ENCODE peak calls at places on chromosomes 1 and 21, in eight cellular contexts. W, G, M, R, X, J, V and S are unnamed samples.

GRCh38 chr1:35452086-35452485 is 105.1 kb downstream of the KIAA0319L start:
- DNase-seq in W (peak; percentile 70), M (no peak), V (peak; percentile 52), X (peak; percentile 83), G (peak; percentile 72), J (no peak), R (peak; percentile 89), S (peak; percentile 70)

GRCh38 chr1:234271243-234271606 is 102.0 kb upstream of the COA6 start:
- DNase-seq in J (no peak), M (no peak), V (no peak), G (no peak), X (no peak), W (no peak), R (no peak), S (no peak)

GRCh38 chr1:228050571-228051181 is 31.8 kb upstream of the ARF1 start:
- DNase-seq in W (no peak), G (no peak), X (no peak), J (peak; percentile 43), R (no peak), M (no peak), V (no peak), S (no peak)

GRCh38 chr1:213507472-213508223 is 456.6 kb downstream of the RPS6KC1 start:
- DNase-seq in W (no peak), V (no peak), M (no peak), G (no peak), X (no peak), J (no peak), R (no peak), S (no peak)

GRCh38 chr1:84345220-84345619 is 43.7 kb downstream of the SAMD13 start:
- DNase-seq in R (no peak), V (no peak), G (no peak), J (no peak), X (no peak), W (no peak), M (no peak), S (no peak)

GRCh38 chr1:45359882-45360513 is 19.8 kb upstream of the MUTYH start:
- DNase-seq in W (peak; percentile 66), R (peak; percentile 71), M (peak; percentile 85), J (no peak), G (peak; percentile 77), X (peak; percentile 81), V (peak; percentile 69), S (peak; percentile 78)

GRCh38 chr1:228368801-228369607 is 37.6 kb downstream of the TRIM11 start:
- DNase-seq in M (peak; percentile 82), X (peak; percentile 60), W (peak; percentile 84), V (no peak), J (peak; percentile 40), G (peak; percentile 28), R (no peak), S (peak; percentile 94)

GRCh38 chr1:111576547-111576946 is 43.0 kb upstream of the RAP1A start:
- DNase-seq in J (peak; percentile 54), W (no peak), V (no peak), X (no peak), M (no peak), R (no peak), G (no peak), S (peak; percentile 76)

GRCh38 chr21:10466200-10466599 is 55.2 kb upstream of the TPTE start:
- DNase-seq in V (no peak), R (no peak), J (no peak), X (no peak), G (no peak), W (no peak), M (no peak), S (no peak)

GRCh38 chr1:48026701-48027532 is 29.7 kb upstream of the TRABD2B start:
- DNase-seq in W (no peak), X (no peak), M (peak; percentile 58), R (no peak), V (no peak), G (no peak), J (no peak), S (no peak)

GRCh38 chr1:109208847-109209463 is 4.8 kb upstream of the SARS1 start:
- DNase-seq in J (no peak), G (peak; percentile 53), M (no peak), X (no peak), V (no peak), R (no peak), W (no peak), S (no peak)

GRCh38 chr1:41695118-41695517 is 210.6 kb upstream of the EDN2 start:
- DNase-seq in W (peak; percentile 40), J (no peak), M (no peak), X (no peak), R (peak; percentile 26), V (no peak), G (no peak), S (no peak)

GRCh38 chr1:206456577-206457375 is 13.5 kb upstream of the IKBKE start:
- DNase-seq in J (no peak), M (no peak), R (no peak), G (no peak), V (no peak), X (no peak), W (no peak), S (no peak)

GRCh38 chr1:115089443-115090340 is at the start of gene TSPAN2:
- DNase-seq in W (no peak), G (peak; percentile 59), M (peak; percentile 89), X (peak; percentile 98), J (peak; percentile 64), R (peak; percentile 42), V (peak; percentile 89), S (peak; percentile 45)
- TF ChIP-seq POLR2A in W (no peak), G (no peak), M (no peak), X (peak; percentile 81), J (no peak), R (no peak), V (no peak), S (no peak)

GRCh38 chr1:52055066-52055853 is at the start of gene TXNDC12:
- DNase-seq in W (peak; percentile 89), R (peak; percentile 92), V (peak; percentile 83), M (peak; percentile 96), X (peak; percentile 92), J (peak; percentile 88), G (peak; percentile 91), S (peak; percentile 85)
- TF ChIP-seq POLR2A in W (peak; percentile 86), R (peak; percentile 83), V (peak; percentile 65), M (no peak), X (peak; percentile 67), J (peak; percentile 88), G (peak; percentile 88), S (peak; percentile 69)

GRCh38 chr1:58432813-58433668 is 113.5 kb downstream of the OMA1 start:
- DNase-seq in V (no peak), G (peak; percentile 60), J (no peak), W (no peak), R (no peak), X (no peak), M (no peak), S (no peak)
- TF ChIP-seq POLR2A in V (no peak), G (no peak), J (no peak), W (no peak), R (no peak), X (no peak), M (no peak), S (no peak)

DNA sequence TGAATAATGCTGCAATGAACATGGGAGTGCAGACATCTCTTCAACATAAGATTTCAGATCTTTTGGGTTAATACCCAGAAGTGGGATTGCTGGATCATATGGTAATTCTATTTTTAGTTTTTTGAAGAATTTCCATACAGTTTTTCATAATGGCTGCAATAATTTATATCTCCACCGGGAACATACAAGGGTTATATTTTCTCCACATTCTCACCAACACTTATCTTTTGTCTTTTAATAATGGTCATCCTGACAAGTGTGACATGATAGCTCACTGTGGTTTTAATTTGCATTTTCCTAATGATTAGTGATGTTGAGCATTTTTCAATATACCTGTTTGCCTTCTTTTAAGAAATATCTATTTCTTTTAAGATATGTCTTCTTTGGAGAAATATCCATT is 44.5 kb upstream of the WARS2 start:
- DNase-seq in V (no peak), X (no peak), G (no peak), R (no peak), W (no peak), J (no peak), M (no peak), S (no peak)
- TF ChIP-seq POLR2A in V (no peak), X (no peak), G (no peak), R (no peak), W (no peak), J (no peak), M (no peak), S (no peak)

GRCh38 chr1:201480231-201481003 is 11.4 kb upstream of the PHLDA3 start:
- DNase-seq in W (peak; percentile 79), M (peak; percentile 98), J (peak; percentile 92), V (peak; percentile 95), R (peak; percentile 25), X (peak; percentile 92), G (no peak), S (peak; percentile 55)
- TF ChIP-seq POLR2A in W (no peak), M (no peak), J (no peak), V (no peak), R (no peak), X (peak; percentile 39), G (no peak), S (no peak)

DNA sequence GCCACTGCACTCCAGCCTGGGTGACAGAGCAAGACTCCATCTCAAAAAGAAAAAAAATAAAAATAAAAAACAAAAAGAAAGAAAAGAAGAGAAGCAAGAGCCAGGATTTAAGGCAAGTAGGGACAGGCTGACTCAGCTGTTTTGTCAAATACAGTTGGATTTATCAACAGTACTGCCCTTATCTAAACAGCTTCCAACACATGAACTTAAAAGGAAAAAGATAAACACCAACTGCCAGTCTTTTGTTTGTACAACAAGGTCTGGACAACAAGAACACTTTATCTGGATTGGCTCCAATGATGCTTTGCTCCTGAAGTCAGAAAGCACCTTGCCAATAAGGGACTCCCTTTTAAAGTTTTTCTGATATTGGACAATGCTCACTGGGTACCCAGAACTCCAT is 886.0 kb downstream of the ADGRL2 start:
- DNase-seq in J (no peak), W (no peak), G (no peak), X (no peak), M (no peak), R (no peak), V (no peak), S (peak; percentile 51)
- TF ChIP-seq POLR2A in J (no peak), W (no peak), G (no peak), X (no peak), M (no peak), R (no peak), V (no peak), S (no peak)